ENCODE peak calls at places on chromosomes 11 and 22, in five cellular contexts. One of them, this sample, is unnamed.

GRCh38 chr11:106468091-106468490 is 390.6 kb downstream of the AASDHPPT start:
- DNase-seq in stimulated activated CD8-positive, alpha-beta memory T cell treated with anti-CD3 and anti-CD28 coated beads, Interleukin-4, amount 100 ng/mL, for 1 hour: no peak
- DNase-seq in stimulated activated naive CD4-positive, alpha-beta T cell: no peak
- DNase-seq in frontal cortex: no peak
- DNase-seq in HuH-7.5: no peak
- DNase-seq in this sample: no peak

GRCh38 chr11:61647529-61647928 is 32.7 kb upstream of the DAGLA start:
- DNase-seq in stimulated activated CD8-positive, alpha-beta memory T cell treated with anti-CD3 and anti-CD28 coated beads, Interleukin-4, amount 100 ng/mL, for 1 hour: no peak
- DNase-seq in HuH-7.5: no peak
- DNase-seq in frontal cortex: no peak
- DNase-seq in stimulated activated naive CD4-positive, alpha-beta T cell: no peak
- DNase-seq in this sample: no peak

GRCh38 chr11:70324354-70325115 is 54.0 kb downstream of the PPFIA1 start:
- DNase-seq in frontal cortex: no peak
- DNase-seq in HuH-7.5: no peak
- DNase-seq in stimulated activated CD8-positive, alpha-beta memory T cell treated with anti-CD3 and anti-CD28 coated beads, Interleukin-4, amount 100 ng/mL, for 1 hour: no peak
- DNase-seq in stimulated activated naive CD4-positive, alpha-beta T cell: no peak
- DNase-seq in this sample: no peak

GRCh38 chr22:26610983-26611382 is 6.8 kb downstream of the CRYBB1 start:
- DNase-seq in frontal cortex: no peak
- DNase-seq in stimulated activated CD8-positive, alpha-beta memory T cell treated with anti-CD3 and anti-CD28 coated beads, Interleukin-4, amount 100 ng/mL, for 1 hour: no peak
- DNase-seq in stimulated activated naive CD4-positive, alpha-beta T cell: no peak
- DNase-seq in HuH-7.5: no peak
- DNase-seq in this sample: no peak

GRCh38 chr11:46347637-46348311 is 511 bp downstream of the DGKZ start:
- DNase-seq in HuH-7.5: no peak
- DNase-seq in stimulated activated naive CD4-positive, alpha-beta T cell: peak
- DNase-seq in frontal cortex: no peak
- DNase-seq in stimulated activated CD8-positive, alpha-beta memory T cell treated with anti-CD3 and anti-CD28 coated beads, Interleukin-4, amount 100 ng/mL, for 1 hour: no peak
- DNase-seq in this sample: no peak

GRCh38 chr11:36333897-36334296 is 37.8 kb downstream of the PRR5L start:
- DNase-seq in stimulated activated naive CD4-positive, alpha-beta T cell: no peak
- DNase-seq in stimulated activated CD8-positive, alpha-beta memory T cell treated with anti-CD3 and anti-CD28 coated beads, Interleukin-4, amount 100 ng/mL, for 1 hour: no peak
- DNase-seq in frontal cortex: no peak
- DNase-seq in HuH-7.5: no peak
- DNase-seq in this sample: no peak

GRCh38 chr11:115173136-115173535 is 331.1 kb downstream of the CADM1 start:
- DNase-seq in HuH-7.5: no peak
- DNase-seq in stimulated activated naive CD4-positive, alpha-beta T cell: no peak
- DNase-seq in frontal cortex: no peak
- DNase-seq in stimulated activated CD8-positive, alpha-beta memory T cell treated with anti-CD3 and anti-CD28 coated beads, Interleukin-4, amount 100 ng/mL, for 1 hour: no peak
- DNase-seq in this sample: no peak

GRCh38 chr11:11349870-11350325 is 3.2 kb downstream of the CSNK2A3 start:
- DNase-seq in frontal cortex: no peak
- DNase-seq in stimulated activated CD8-positive, alpha-beta memory T cell treated with anti-CD3 and anti-CD28 coated beads, Interleukin-4, amount 100 ng/mL, for 1 hour: no peak
- DNase-seq in stimulated activated naive CD4-positive, alpha-beta T cell: no peak
- DNase-seq in HuH-7.5: no peak
- DNase-seq in this sample: peak

GRCh38 chr11:34354782-34355181 is 3.0 kb downstream of the ABTB2 start:
- DNase-seq in stimulated activated naive CD4-positive, alpha-beta T cell: no peak
- DNase-seq in stimulated activated CD8-positive, alpha-beta memory T cell treated with anti-CD3 and anti-CD28 coated beads, Interleukin-4, amount 100 ng/mL, for 1 hour: no peak
- DNase-seq in HuH-7.5: no peak
- DNase-seq in frontal cortex: no peak
- DNase-seq in this sample: no peak

GRCh38 chr11:59207988-59208432 is 4.7 kb downstream of the MPEG1 start:
- DNase-seq in stimulated activated naive CD4-positive, alpha-beta T cell: no peak
- DNase-seq in HuH-7.5: no peak
- DNase-seq in frontal cortex: no peak
- DNase-seq in stimulated activated CD8-positive, alpha-beta memory T cell treated with anti-CD3 and anti-CD28 coated beads, Interleukin-4, amount 100 ng/mL, for 1 hour: peak
- DNase-seq in this sample: no peak

GRCh38 chr11:73818838-73819237 is 31.2 kb downstream of the MRPL48 start:
- DNase-seq in stimulated activated CD8-positive, alpha-beta memory T cell treated with anti-CD3 and anti-CD28 coated beads, Interleukin-4, amount 100 ng/mL, for 1 hour: no peak
- DNase-seq in stimulated activated naive CD4-positive, alpha-beta T cell: no peak
- DNase-seq in HuH-7.5: no peak
- DNase-seq in frontal cortex: no peak
- DNase-seq in this sample: no peak

GRCh38 chr11:73177380-73178091 is 35.4 kb upstream of the FCHSD2 start:
- DNase-seq in frontal cortex: peak
- DNase-seq in stimulated activated naive CD4-positive, alpha-beta T cell: no peak
- DNase-seq in stimulated activated CD8-positive, alpha-beta memory T cell treated with anti-CD3 and anti-CD28 coated beads, Interleukin-4, amount 100 ng/mL, for 1 hour: no peak
- DNase-seq in HuH-7.5: no peak
- DNase-seq in this sample: no peak

GRCh38 chr22:36659762-36660509 is 43.6 kb downstream of the CACNG2 start:
- DNase-seq in stimulated activated naive CD4-positive, alpha-beta T cell: no peak
- DNase-seq in stimulated activated CD8-positive, alpha-beta memory T cell treated with anti-CD3 and anti-CD28 coated beads, Interleukin-4, amount 100 ng/mL, for 1 hour: no peak
- DNase-seq in HuH-7.5: peak
- DNase-seq in frontal cortex: peak
- DNase-seq in this sample: peak

GRCh38 chr11:2744166-2744565 is 44.4 kb upstream of the KCNQ1OT1 start:
- DNase-seq in frontal cortex: no peak
- DNase-seq in stimulated activated naive CD4-positive, alpha-beta T cell: no peak
- DNase-seq in HuH-7.5: no peak
- DNase-seq in stimulated activated CD8-positive, alpha-beta memory T cell treated with anti-CD3 and anti-CD28 coated beads, Interleukin-4, amount 100 ng/mL, for 1 hour: no peak
- DNase-seq in this sample: no peak